ENCODE peak calls at places on chromosomes 11 and 22, in five cellular contexts. Y is activated CD4-positive, CD25-positive, alpha-beta regulatory T cell treated with anti-CD3 and anti-CD28 coated beads, Interleukin-2, amount 50 U/mL, for 72 hours; K is LHCN-M2; R is iris pigment epithelial cell; J is activated CD8-positive, alpha-beta memory T cell treated with anti-CD3 and anti-CD28 coated beads, Interleukin-2, amount 10 ng/mL, durations not matched to agents 7 days and 5 days. E is an unnamed sample.

GRCh38 chr11:8097062-8097814 is 16.2 kb downstream of the TUB start:
- DNase-seq in K (no peak), R (no peak), Y (no peak), J (peak; percentile 30), E (no peak)

GRCh38 chr11:67120881-67121710 is 2.0 kb downstream of the KDM2A start:
- DNase-seq in J (no peak), R (peak; percentile 52), Y (no peak), K (peak; percentile 42), E (peak; percentile 57)

GRCh38 chr11:122319011-122319410 is 203.0 kb upstream of the BLID start:
- DNase-seq in R (no peak), Y (no peak), K (no peak), J (no peak), E (no peak)

GRCh38 chr11:34656062-34656720 is 35.3 kb downstream of the EHF start:
- DNase-seq in K (no peak), Y (no peak), R (peak; percentile 32), J (no peak), E (peak; percentile 28)

GRCh38 chr11:65891180-65892136 is 985 bp downstream of the CCDC85B start:
- DNase-seq in R (peak; percentile 28), K (peak; percentile 61), J (peak; percentile 67), Y (no peak), E (peak; percentile 88)

GRCh38 chr11:6962673-6963072 is 36.4 kb downstream of the ZNF215 start:
- DNase-seq in K (no peak), J (no peak), R (no peak), Y (no peak), E (no peak)

GRCh38 chr22:36383110-36383581 is 4.6 kb downstream of the MYH9 start:
- DNase-seq in Y (peak; percentile 62), K (peak; percentile 87), J (peak; percentile 91), R (peak; percentile 94), E (peak; percentile 95)

GRCh38 chr11:122600290-122600689 is 55.2 kb upstream of the UBASH3B start:
- DNase-seq in J (no peak), K (no peak), Y (no peak), R (no peak), E (no peak)

GRCh38 chr11:4704790-4705334 is 278 bp downstream of the MMP26 start:
- DNase-seq in Y (no peak), K (no peak), J (no peak), R (no peak), E (no peak)

GRCh38 chr11:35323076-35323868 is 96.1 kb downstream of the SLC1A2 start:
- DNase-seq in J (no peak), Y (no peak), K (no peak), R (peak; percentile 17), E (peak; percentile 36)

GRCh38 chr22:35367331-35367886 is 13.5 kb upstream of the HMOX1 start:
- DNase-seq in Y (no peak), J (no peak), K (no peak), R (no peak), E (no peak)

GRCh38 chr22:32996702-32997101 is 61.5 kb downstream of the SYN3 start:
- DNase-seq in J (no peak), K (no peak), R (no peak), Y (no peak), E (peak; percentile 41)

GRCh38 chr11:10302294-10302743 is 2.6 kb upstream of the ADM start:
- DNase-seq in K (no peak), Y (no peak), J (no peak), R (no peak), E (peak; percentile 49)

GRCh38 chr11:110087820-110088534 is 5.2 kb upstream of the ZC3H12C start:
- DNase-seq in Y (no peak), R (peak; percentile 91), J (no peak), K (peak; percentile 83), E (peak; percentile 84)

GRCh38 chr11:62707277-62707771 is at the start of the genes BSCL2 and GNG3:
- DNase-seq in K (no peak), R (no peak), J (peak; percentile 44), Y (no peak), E (no peak)

GRCh38 chr11:59207988-59208432 is 4.7 kb downstream of the MPEG1 start:
- DNase-seq in J (peak; percentile 42), R (peak; percentile 91), Y (no peak), K (peak; percentile 47), E (peak; percentile 62)

GRCh38 chr22:31055322-31056159 is 25.6 kb upstream of the SMTN start:
- DNase-seq in R (peak; percentile 100), J (no peak), Y (no peak), K (peak; percentile 90), E (peak; percentile 96)

GRCh38 chr11:31761636-31762035 is 49.5 kb downstream of the PAX6 start:
- DNase-seq in Y (no peak), R (no peak), J (no peak), K (peak; percentile 3), E (no peak)

GRCh38 chr11:117071344-117071787 is 26.9 kb downstream of the SIK3 start:
- DNase-seq in R (peak; percentile 28), J (no peak), K (peak; percentile 46), Y (no peak), E (no peak)

GRCh38 chr11:131666006-131666405 is 295.6 kb downstream of the NTM start:
- DNase-seq in R (no peak), J (no peak), Y (no peak), K (no peak), E (peak; percentile 32)

E was measured in ELR.